ENCODE peak calls at places on chromosomes 11 and 22, in four cellular contexts. T is esophagus squamous epithelium, A is GM20000, J is A549. E is an unnamed sample.

GRCh38 chr22:47151064-47151463 is 388.6 kb downstream of the TBC1D22A start:
- DNase-seq in J (no peak), A (no peak), T (no peak), E (no peak)

GRCh38 chr11:44037658-44037998 is 10.2 kb upstream of the ACCSL start:
- DNase-seq in T (no peak), A (no peak), J (no peak), E (no peak)

GRCh38 chr11:10455637-10456487 is 798 bp downstream of the AMPD3 start:
- DNase-seq in A (peak), J (peak), T (peak), E (no peak)

GRCh38 chr22:47918276-47918928 is 1156.0 kb downstream of the TBC1D22A start:
- DNase-seq in T (no peak), J (no peak), A (peak), E (no peak)

GRCh38 chr11:1938343-1939005 is 8.7 kb upstream of the MRPL23 start:
- DNase-seq in J (no peak), T (no peak), A (no peak), E (peak)

GRCh38 chr11:74282421-74282820 is 29.0 kb downstream of the P4HA3 start:
- DNase-seq in J (no peak), A (no peak), T (no peak), E (no peak)

GRCh38 chr11:60193687-60194433 is 11.0 kb upstream of the MS4A6A start:
- DNase-seq in J (peak), T (no peak), A (peak), E (no peak)

GRCh38 chr11:115222218-115222862 is 281.9 kb downstream of the CADM1 start:
- DNase-seq in J (peak), T (no peak), A (peak), E (no peak)

GRCh38 chr22:32325811-32326237 is 31.8 kb upstream of the RFPL3 start:
- DNase-seq in A (no peak), J (no peak), T (no peak), E (no peak)

GRCh38 chr22:31344369-31345330 is 1.5 kb downstream of the PATZ1 start:
- DNase-seq in A (peak), T (no peak), J (no peak), E (no peak)

GRCh38 chr11:16404781-16405180 is 48.4 kb upstream of the SOX6 start:
- DNase-seq in A (no peak), T (no peak), J (no peak), E (no peak)

GRCh38 chr11:60951909-60952741 is at the start of gene SLC15A3:
- DNase-seq in T (peak), A (peak), J (no peak), E (no peak)

GRCh38 chr11:122976396-122976733 is 5.3 kb downstream of the BSX start:
- DNase-seq in J (no peak), A (no peak), T (no peak), E (no peak)

GRCh38 chr11:119983816-119984215 is 154.1 kb downstream of the TRIM29 start:
- DNase-seq in T (no peak), A (no peak), J (no peak), E (no peak)

GRCh38 chr22:46044718-46045458 is 67.9 kb upstream of the WNT7B start:
- DNase-seq in T (no peak), J (no peak), A (no peak), E (no peak)

GRCh38 chr11:72951193-72951592 is 137.0 kb downstream of the ATG16L2 start:
- DNase-seq in J (peak), T (no peak), A (no peak), E (no peak)

GRCh38 chr11:10233581-10233980 is 60.4 kb downstream of the SBF2 start:
- DNase-seq in A (no peak), T (no peak), J (no peak), E (no peak)

GRCh38 chr22:32042924-32043323 is at the start of gene SLC5A1:
- DNase-seq in T (no peak), A (no peak), J (no peak), E (no peak)

GRCh38 chr11:120358729-120359128 is 22.5 kb downstream of the ARHGEF12 start:
- DNase-seq in T (no peak), J (no peak), A (no peak), E (no peak)

DNA sequence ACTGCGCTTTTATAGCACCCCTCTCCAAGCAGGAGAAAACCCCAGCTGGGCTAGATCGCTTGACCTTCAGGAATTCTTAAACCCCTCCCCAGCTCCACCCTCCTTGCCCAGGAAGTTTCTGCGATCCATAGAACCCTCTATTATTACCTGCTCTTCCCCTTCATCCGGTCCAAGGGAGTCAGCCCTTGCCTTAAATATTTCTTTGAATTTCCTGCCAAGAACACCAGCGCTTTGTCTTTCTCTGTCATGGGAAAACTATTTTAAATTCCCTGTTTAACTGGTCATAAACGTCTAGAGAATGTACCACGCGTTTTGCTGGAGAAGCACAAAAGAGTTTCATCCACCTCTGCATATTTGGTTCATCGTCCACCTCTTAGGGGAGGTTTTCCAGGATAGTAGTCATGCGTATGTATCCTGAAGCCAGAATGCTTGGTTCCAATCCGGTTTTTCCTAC is 522 bp upstream of the TRAF6 start:
- DNase-seq in J (no peak), T (no peak), A (peak), E (no peak)
- TF ChIP-seq CTCF in J (no peak), T (no peak), A (no peak), E (no peak)

DNA sequence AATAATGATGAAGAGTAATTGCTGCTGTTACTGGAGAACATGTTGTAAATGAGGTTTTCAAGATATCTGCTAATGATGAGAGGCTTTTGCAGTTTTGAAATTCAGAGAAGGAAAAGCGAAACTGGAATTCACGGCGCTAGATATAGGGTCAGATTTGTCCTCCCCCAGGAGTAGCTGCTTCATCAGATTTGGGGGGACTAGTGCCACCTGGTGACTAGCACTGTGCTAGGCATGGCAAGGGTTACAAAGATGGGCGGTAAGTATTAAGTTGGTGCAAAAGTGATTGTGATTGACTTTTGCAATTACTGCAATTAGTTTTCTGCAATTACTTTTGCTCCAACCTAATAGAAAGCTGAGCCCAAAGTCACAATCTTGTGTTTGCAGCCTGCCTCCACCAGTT is 879.9 kb upstream of the TENM4 start:
- DNase-seq in J (no peak), T (no peak), A (no peak), E (no peak)
- TF ChIP-seq CTCF in J (no peak), T (no peak), A (peak), E (no peak)

GRCh38 chr11:117828641-117829368 is 4.3 kb upstream of the FXYD2 start:
- DNase-seq in A (peak), T (no peak), J (peak), E (peak)

GRCh38 chr11:117826832-117827231 is 2.3 kb upstream of the FXYD2 start:
- DNase-seq in A (no peak), J (no peak), T (no peak), E (no peak)

GRCh38 chr11:117826360-117826635 is 1.8 kb upstream of the FXYD2 start:
- DNase-seq in J (no peak), T (no peak), A (no peak), E (no peak)

GRCh38 chr11:117829369-117829725 is 4.8 kb upstream of the FXYD2 start:
- DNase-seq in J (no peak), A (no peak), T (no peak), E (peak)

GRCh38 chr11:117827521-117828511 is 3.3 kb upstream of the FXYD2 start:
- DNase-seq in A (no peak), T (no peak), J (no peak), E (peak)
- TF ChIP-seq CTCF in A (no peak), T (no peak), J (no peak), E (no peak)

DNA sequence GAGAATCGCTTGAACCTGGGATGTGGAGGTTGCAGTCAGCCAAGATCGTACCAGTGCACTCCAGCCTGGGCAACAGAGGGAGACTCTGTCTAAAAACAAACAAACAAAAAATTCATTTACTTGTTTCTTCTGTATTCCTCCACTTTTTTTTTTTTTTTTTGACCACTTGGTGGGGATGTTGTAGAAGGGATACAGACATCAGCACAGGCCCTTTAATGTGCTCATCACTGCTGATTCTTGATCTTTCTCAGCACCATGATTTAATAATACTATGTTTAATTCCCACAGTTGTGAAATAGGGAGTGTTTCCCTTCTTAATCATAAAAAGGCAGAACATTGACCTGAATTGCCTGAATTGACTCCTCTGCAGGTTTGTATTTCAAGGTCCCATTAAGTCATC is 4.5 kb downstream of the TTC9C start:
- DNase-seq in J (peak), A (no peak), T (no peak), E (no peak)
- TF ChIP-seq CTCF in J (peak), A (no peak), T (no peak), E (no peak)

GRCh38 chr11:64216879-64217278 is 9.1 kb downstream of the TRPT1 start:
- DNase-seq in A (no peak), J (no peak), T (no peak), E (no peak)
- TF ChIP-seq CTCF in A (no peak), J (no peak), T (no peak), E (no peak)

GRCh38 chr11:125593113-125593761 is 585 bp downstream of the STT3A start:
- DNase-seq in T (no peak), J (peak), A (peak), E (no peak)
- TF ChIP-seq CTCF in T (no peak), J (no peak), A (no peak), E (no peak)

DNA sequence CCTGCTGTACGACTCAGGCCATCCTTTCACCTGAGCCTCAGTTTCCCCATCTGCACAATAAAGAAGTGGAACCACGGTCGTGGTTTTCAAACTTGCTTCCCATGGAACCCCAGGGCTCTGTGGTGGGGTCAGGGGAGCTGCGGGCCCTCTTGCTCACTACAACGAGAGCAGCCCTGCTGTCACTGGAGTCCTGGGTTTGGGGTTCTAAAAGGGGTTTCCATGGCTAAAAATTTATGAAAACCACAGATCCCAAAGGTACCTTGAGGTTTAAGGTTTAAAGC is 45.4 kb upstream of the CARS1 start:
- DNase-seq in A (no peak), J (no peak), T (no peak), E (no peak)
- TF ChIP-seq CTCF in A (no peak), J (no peak), T (no peak), E (no peak)

GRCh38 chr11:124886476-124886875 is 11.2 kb downstream of the ROBO4 start:
- DNase-seq in J (no peak), T (no peak), A (no peak), E (no peak)

GRCh38 chr11:124882339-124883071 is 15.2 kb downstream of the ROBO4 start:
- DNase-seq in J (no peak), T (no peak), A (no peak), E (no peak)

GRCh38 chr11:124884869-124885479 is 12.7 kb downstream of the ROBO4 start:
- DNase-seq in A (no peak), T (no peak), J (no peak), E (no peak)

GRCh38 chr11:124886978-124887666 is 10.5 kb downstream of the ROBO4 start:
- DNase-seq in J (no peak), A (no peak), T (no peak), E (peak)

DNA sequence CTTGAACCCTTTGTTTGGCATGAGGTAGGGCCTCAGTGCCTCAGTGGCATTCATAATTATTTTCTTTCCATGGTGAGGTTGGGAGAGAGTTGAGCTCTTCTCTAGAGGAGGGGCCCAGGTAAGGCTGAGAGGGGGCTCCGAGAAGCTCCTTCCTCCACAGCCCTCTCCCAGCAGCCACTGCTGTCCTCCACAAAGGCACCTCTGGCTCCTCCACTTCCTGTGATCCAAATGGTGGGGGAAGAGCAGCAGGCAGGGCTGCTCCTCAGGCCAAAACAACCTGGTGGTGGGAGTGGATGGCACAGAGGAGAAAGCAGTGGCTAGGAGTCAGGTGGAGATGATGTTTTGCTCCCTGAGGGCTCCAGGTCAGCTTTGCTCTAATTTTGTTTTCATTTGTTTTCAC is 13.3 kb downstream of the ROBO4 start:
- DNase-seq in J (no peak), T (no peak), A (no peak), E (no peak)
- TF ChIP-seq CTCF in J (no peak), T (no peak), A (no peak), E (no peak)

GRCh38 chr22:29093980-29094379 is 21.1 kb downstream of the KREMEN1 start:
- DNase-seq in J (no peak), A (no peak), T (no peak), E (no peak)
- TF ChIP-seq CTCF in J (no peak), A (no peak), T (no peak), E (no peak)

DNA sequence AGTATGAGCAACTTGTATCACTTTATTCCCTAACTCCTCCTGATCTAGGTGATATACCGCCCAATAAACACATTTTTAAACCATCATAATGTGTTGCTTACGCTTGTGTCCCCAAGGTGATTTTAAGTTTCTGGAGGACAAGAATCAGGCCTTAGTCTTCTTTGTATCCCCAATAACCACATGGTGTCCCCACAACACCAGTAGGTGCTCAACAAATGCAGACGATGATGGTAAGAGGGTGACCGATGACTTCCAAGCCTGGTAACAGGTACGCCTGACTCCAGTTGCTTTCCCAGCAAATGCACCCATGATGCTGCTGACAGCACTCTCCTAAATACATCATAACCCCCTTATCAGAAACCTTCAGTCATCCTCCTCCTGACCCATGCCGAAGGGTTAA is 64.2 kb downstream of the EFCAB6 start:
- DNase-seq in A (no peak), T (no peak), J (no peak), E (no peak)
- TF ChIP-seq CTCF in A (no peak), T (no peak), J (no peak), E (no peak)